ENCODE peak calls at places on chromosomes 13 and 19, in nine cellular contexts. J is breast epithelium, T is HCT116, P is esophagus muscularis mucosa, E is upper lobe of left lung, W is suprapubic skin, Y is GM23338, G is transverse colon, V is endothelial cell of umbilical vein. U is an unnamed sample.

GRCh38 chr13:78881746-78882145 is 222.8 kb upstream of the OBI1 start:
- DNase-seq in J (no peak), T (no peak), P (no peak), E (no peak), W (no peak), Y (no peak), G (no peak), V (no peak), U (no peak)

GRCh38 chr19:8466018-8466417 is 21.2 kb downstream of the HNRNPM start:
- DNase-seq in J (no peak), T (no peak), P (no peak), E (no peak), W (no peak), Y (no peak), G (no peak), V (no peak), U (no peak)

GRCh38 chr13:38577048-38577447 is 109.8 kb upstream of the FREM2 start:
- DNase-seq in J (no peak), T (no peak), P (no peak), E (no peak), W (no peak), Y (peak; percentile 43), G (no peak), V (no peak), U (no peak)

GRCh38 chr13:102309110-102309509 is 92.7 kb downstream of the FGF14 start:
- DNase-seq in J (no peak), T (no peak), P (peak; percentile 74), E (no peak), W (no peak), Y (no peak), G (no peak), V (no peak), U (no peak)

GRCh38 chr19:53192771-53193533 is at the start of gene ZNF665:
- DNase-seq in J (peak; percentile 88), T (no peak), P (peak; percentile 97), E (peak; percentile 87), W (peak; percentile 93), Y (peak; percentile 95), G (peak; percentile 92), V (peak; percentile 82), U (no peak)

GRCh38 chr19:42370667-42371066 is 19.4 kb downstream of the CNFN start:
- DNase-seq in J (no peak), T (no peak), P (no peak), E (no peak), W (no peak), Y (peak; percentile 45), G (no peak), V (peak; percentile 16), U (no peak)

GRCh38 chr13:109146912-109147624 is 517.7 kb downstream of the MYO16 start:
- DNase-seq in J (no peak), T (peak; percentile 67), P (no peak), E (no peak), W (no peak), Y (no peak), G (no peak), V (peak; percentile 83), U (no peak)

GRCh38 chr19:7862413-7862951 is 11.7 kb downstream of the PRR36 start:
- DNase-seq in J (no peak), T (peak; percentile 54), P (no peak), E (peak; percentile 94), W (no peak), Y (peak; percentile 97), G (peak; percentile 81), V (peak; percentile 49), U (no peak)

GRCh38 chr13:20566424-20566916 is 487 bp upstream of the IFT88 start:
- DNase-seq in J (peak; percentile 40), T (peak; percentile 48), P (peak; percentile 92), E (no peak), W (no peak), Y (peak; percentile 77), G (peak; percentile 75), V (no peak), U (no peak)

GRCh38 chr19:34402074-34402600 is 2.1 kb upstream of the PDCD2L start:
- DNase-seq in J (no peak), T (no peak), P (no peak), E (no peak), W (no peak), Y (no peak), G (no peak), V (no peak), U (no peak)
- TF ChIP-seq POLR2AphosphoS5 in J (no peak), T (no peak), P (no peak), E (no peak), W (no peak), Y (no peak), G (no peak), V (no peak), U (no peak)

DNA sequence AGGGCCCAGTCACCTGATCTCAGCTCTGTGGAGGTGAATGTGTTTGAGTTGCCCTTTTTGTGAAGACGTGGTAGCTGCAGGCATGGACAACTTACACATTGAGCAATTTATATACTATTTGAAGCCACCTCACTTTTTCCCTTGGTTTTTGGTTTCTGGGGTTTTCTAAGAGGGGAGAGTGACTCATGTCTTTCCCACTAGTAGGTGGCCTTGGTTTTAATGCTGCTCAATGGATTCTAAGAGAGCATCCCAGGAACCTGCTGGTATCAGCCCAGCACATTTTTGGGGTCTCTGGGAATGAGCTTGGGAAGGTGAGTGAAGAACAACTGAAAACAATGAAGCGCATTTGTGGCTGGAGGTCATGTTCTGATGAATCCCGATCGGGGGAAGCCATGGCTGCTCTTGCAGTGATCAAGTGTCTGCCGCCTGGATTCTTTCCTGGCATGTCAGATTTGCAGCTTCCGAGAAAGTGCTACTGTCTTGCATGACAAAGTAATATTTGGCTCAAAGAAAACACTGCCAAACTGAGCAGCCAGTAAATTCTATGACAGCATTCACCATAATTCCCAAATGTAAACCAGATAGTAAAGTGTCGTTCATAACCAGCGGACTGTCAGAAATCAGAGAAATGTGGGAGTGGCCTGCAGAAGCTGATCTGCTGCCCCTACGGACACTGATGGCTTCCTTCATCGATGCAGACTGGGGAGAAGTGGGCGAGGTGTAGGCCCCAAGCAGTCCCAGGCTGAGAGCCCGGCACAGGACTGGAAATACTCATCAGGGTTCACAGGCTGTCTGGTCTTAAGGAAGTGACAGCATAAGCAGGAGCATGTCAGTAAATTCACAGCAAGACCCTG is 98.7 kb downstream of the COL4A2 start:
- DNase-seq in J (peak; percentile 11), T (no peak), P (no peak), E (no peak), W (no peak), Y (no peak), G (no peak), V (no peak), U (no peak)
- TF ChIP-seq POLR2AphosphoS5 in J (no peak), T (no peak), P (no peak), E (peak; percentile 44), W (no peak), Y (no peak), G (peak; percentile 43), V (no peak), U (no peak)

DNA sequence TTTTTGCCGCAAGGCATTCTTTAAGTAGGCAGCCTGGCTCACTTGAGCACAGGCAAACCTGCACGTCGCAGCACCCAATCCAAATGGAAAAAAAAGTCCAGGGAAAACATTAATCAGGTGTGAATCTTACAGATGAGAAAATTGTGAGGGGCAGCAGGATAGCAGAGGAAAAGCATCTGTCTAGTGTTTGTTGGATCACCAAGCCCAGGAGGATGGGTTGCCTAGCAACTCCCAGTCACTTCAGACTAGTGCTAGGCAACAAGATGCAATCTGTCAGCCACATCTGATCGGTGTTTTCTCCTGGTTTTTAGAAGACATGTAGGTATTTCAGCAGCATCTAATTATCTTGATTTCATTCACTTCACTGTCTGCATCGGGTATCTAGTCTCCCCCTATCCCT is 68.3 kb upstream of the KL start:
- DNase-seq in J (no peak), T (no peak), P (no peak), E (no peak), W (no peak), Y (no peak), G (no peak), V (no peak), U (no peak)
- TF ChIP-seq POLR2AphosphoS5 in J (no peak), T (no peak), P (no peak), E (no peak), W (no peak), Y (no peak), G (no peak), V (no peak), U (no peak)

GRCh38 chr19:11678504-11678903 is 60.2 kb downstream of the ZNF823 start:
- DNase-seq in J (no peak), T (no peak), P (no peak), E (no peak), W (no peak), Y (no peak), G (no peak), V (no peak), U (no peak)
- TF ChIP-seq POLR2AphosphoS5 in J (no peak), T (no peak), P (no peak), E (no peak), W (no peak), Y (no peak), G (no peak), V (no peak), U (no peak)

GRCh38 chr19:11016591-11016990 is 55.8 kb downstream of the SMARCA4 start:
- DNase-seq in J (no peak), T (no peak), P (no peak), E (no peak), W (no peak), Y (no peak), G (no peak), V (no peak), U (no peak)
- TF ChIP-seq POLR2AphosphoS5 in J (no peak), T (no peak), P (no peak), E (no peak), W (no peak), Y (no peak), G (no peak), V (no peak), U (no peak)

GRCh38 chr19:45817010-45817724 is 2.1 kb upstream of the RSPH6A start:
- DNase-seq in J (peak; percentile 90), T (peak; percentile 90), P (peak; percentile 98), E (peak; percentile 64), W (peak; percentile 97), Y (peak; percentile 98), G (peak; percentile 96), V (peak; percentile 95), U (peak; percentile 75)
- TF ChIP-seq POLR2AphosphoS5 in J (peak; percentile 51), T (peak; percentile 57), P (peak; percentile 37), E (peak; percentile 13), W (no peak), Y (peak; percentile 63), G (no peak), V (no peak), U (peak; percentile 52)

GRCh38 chr13:104006625-104007061 is 940.4 kb upstream of the SLC10A2 start:
- DNase-seq in J (no peak), T (no peak), P (no peak), E (no peak), W (no peak), Y (no peak), G (no peak), V (no peak), U (no peak)
- TF ChIP-seq POLR2AphosphoS5 in J (no peak), T (no peak), P (no peak), E (no peak), W (no peak), Y (no peak), G (no peak), V (no peak), U (no peak)

U was measured in GM12878.